ENCODE peak calls at places on chromosomes 1 and 21, in eight cellular contexts. Z is GM12865, S is astrocyte, W is AG04450, U is cardiac fibroblast, A is pancreas, T is SJSA1, I is lower leg skin. B is an unnamed sample.

GRCh38 chr1:25799758-25800537 is at the start of gene SELENON:
- DNase-seq in Z (no peak), S (peak; percentile 48), W (no peak), U (no peak), A (peak; percentile 73), T (peak; percentile 51), I (no peak), B (peak; percentile 42)

GRCh38 chr1:115838426-115838804 is 2.5 kb downstream of the NHLH2 start:
- DNase-seq in Z (no peak), S (no peak), W (no peak), U (no peak), A (no peak), T (no peak), I (no peak), B (no peak)

GRCh38 chr1:18703041-18703621 is 72.5 kb downstream of the PAX7 start:
- DNase-seq in Z (no peak), S (no peak), W (no peak), U (no peak), A (no peak), T (no peak), I (no peak), B (no peak)

GRCh38 chr1:192448026-192448578 is 127.5 kb upstream of the RGS1 start:
- DNase-seq in Z (no peak), S (peak; percentile 38), W (no peak), U (no peak), A (no peak), T (no peak), I (no peak), B (no peak)

GRCh38 chr1:155463865-155464264 is 98.7 kb downstream of the ASH1L start:
- DNase-seq in Z (peak; percentile 23), S (peak; percentile 83), W (peak; percentile 47), U (peak; percentile 95), A (no peak), T (peak; percentile 65), I (no peak), B (peak; percentile 95)

GRCh38 chr1:35439626-35440025 is 117.6 kb downstream of the KIAA0319L start:
- DNase-seq in Z (no peak), S (no peak), W (no peak), U (no peak), A (no peak), T (no peak), I (no peak), B (no peak)

GRCh38 chr1:184802739-184803492 is 48.3 kb upstream of the EDEM3 start:
- DNase-seq in Z (peak; percentile 33), S (peak; percentile 9), W (peak; percentile 23), U (peak; percentile 36), A (no peak), T (no peak), I (no peak), B (peak; percentile 48)

GRCh38 chr1:100543640-100544039 is 5.7 kb downstream of the GPR88 start:
- DNase-seq in Z (peak; percentile 62), S (no peak), W (no peak), U (peak; percentile 15), A (no peak), T (no peak), I (no peak), B (no peak)

GRCh38 chr1:5576111-5577065 is 415.8 kb downstream of the NPHP4 start:
- DNase-seq in Z (no peak), S (no peak), W (no peak), U (no peak), A (no peak), T (no peak), I (no peak), B (no peak)

GRCh38 chr1:223724376-223724775 is 12.0 kb downstream of the CAPN2 start:
- DNase-seq in Z (no peak), S (no peak), W (no peak), U (no peak), A (no peak), T (peak; percentile 74), I (no peak), B (no peak)

GRCh38 chr1:167472729-167473529 is 45.4 kb downstream of the CD247 start:
- DNase-seq in Z (no peak), S (no peak), W (no peak), U (no peak), A (no peak), T (no peak), I (no peak), B (no peak)

GRCh38 chr1:978069-978834 is 3.6 kb downstream of the PERM1 start:
- DNase-seq in Z (no peak), S (no peak), W (no peak), U (no peak), A (peak; percentile 42), T (no peak), I (no peak), B (no peak)

GRCh38 chr21:36188081-36188681 is 31.6 kb downstream of the DOP1B start:
- DNase-seq in Z (no peak), S (no peak), W (no peak), U (no peak), A (peak; percentile 69), T (no peak), I (peak; percentile 32), B (no peak)

GRCh38 chr1:222010306-222010705 is 268.4 kb upstream of the DUSP10 start:
- DNase-seq in Z (no peak), S (no peak), W (no peak), U (no peak), A (no peak), T (no peak), I (no peak), B (no peak)

DNA sequence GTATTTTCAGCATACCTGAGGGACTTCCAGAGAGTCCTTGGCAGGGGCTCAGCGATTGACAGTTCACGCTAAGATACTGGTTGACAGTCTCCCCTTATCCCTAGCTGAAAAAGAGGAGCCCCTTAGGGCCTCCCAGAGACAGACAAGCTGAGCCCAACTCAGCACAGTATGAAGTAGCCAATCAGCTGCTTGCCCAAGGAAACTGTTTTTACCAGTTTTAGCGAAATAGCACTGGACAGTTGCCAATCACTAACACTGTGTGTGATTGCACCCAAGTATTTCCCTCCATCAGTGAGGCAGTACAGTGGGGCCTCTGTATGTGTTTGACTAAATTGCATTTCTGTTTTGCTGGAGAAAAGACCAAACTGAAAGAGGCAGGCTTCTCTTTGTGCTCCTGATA is 27.0 kb downstream of the KHDRBS1 start:
- DNase-seq in Z (no peak), S (no peak), W (no peak), U (no peak), A (no peak), T (no peak), I (no peak), B (no peak)
- H3K4me3 ChIP-seq in Z (no peak overlapping the region), S (no peak overlapping the region), W (no peak overlapping the region), U (no peak overlapping the region), A (no peak overlapping the region), T (no peak overlapping the region), I (no peak overlapping the region), B (no peak overlapping the region)

GRCh38 chr1:29157269-29157601 is 24.5 kb downstream of the SRSF4 start:
- DNase-seq in Z (no peak), S (no peak), W (no peak), U (no peak), A (no peak), T (no peak), I (no peak), B (no peak)

GRCh38 chr1:29162476-29163138 is 19.1 kb downstream of the SRSF4 start:
- DNase-seq in Z (no peak), S (peak; percentile 29), W (no peak), U (peak; percentile 42), A (no peak), T (no peak), I (no peak), B (peak; percentile 47)

GRCh38 chr1:29156543-29157268 is 25.0 kb downstream of the SRSF4 start:
- DNase-seq in Z (no peak), S (peak; percentile 34), W (no peak), U (peak; percentile 35), A (no peak), T (no peak), I (no peak), B (peak; percentile 48)

GRCh38 chr1:29161977-29162376 is 19.7 kb downstream of the SRSF4 start:
- DNase-seq in Z (no peak), S (no peak), W (no peak), U (no peak), A (no peak), T (no peak), I (no peak), B (no peak)

GRCh38 chr1:29159773-29160172 is 21.9 kb downstream of the SRSF4 start:
- DNase-seq in Z (no peak), S (no peak), W (no peak), U (no peak), A (no peak), T (no peak), I (no peak), B (no peak)
- H3K4me3 ChIP-seq in Z (no peak overlapping the region), S (no peak overlapping the region), W (no peak overlapping the region), U (no peak overlapping the region), A (no peak overlapping the region), T (no peak overlapping the region), I (no peak overlapping the region), B (no peak overlapping the region)

GRCh38 chr1:215891266-215891665 is 324.2 kb downstream of the KCTD3 start:
- DNase-seq in Z (peak; percentile 8), S (no peak), W (no peak), U (no peak), A (no peak), T (no peak), I (no peak), B (no peak)
- H3K4me3 ChIP-seq in Z (no peak overlapping the region), S (no peak overlapping the region), W (no peak overlapping the region), U (no peak overlapping the region), A (no peak overlapping the region), T (no peak overlapping the region), I (no peak overlapping the region), B (no peak overlapping the region)

DNA sequence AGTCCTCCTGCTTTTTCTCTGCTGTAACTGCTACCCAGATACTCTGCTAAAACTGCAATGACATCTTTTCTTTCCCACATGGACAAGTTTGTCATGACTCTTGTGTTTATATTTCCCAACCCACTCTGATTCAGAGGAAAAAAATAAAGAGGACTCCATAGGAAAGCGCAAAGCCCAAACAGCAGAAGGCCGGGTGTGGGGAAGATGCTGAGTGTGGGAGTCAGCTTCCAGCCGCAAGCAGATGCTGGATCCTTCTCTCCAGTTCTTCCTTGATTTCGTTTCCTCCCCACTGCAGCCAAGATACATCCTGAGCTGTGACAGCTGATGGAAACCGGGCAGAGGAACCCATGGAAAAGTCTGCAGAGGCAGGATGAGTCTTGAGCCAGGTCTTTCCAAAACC is 498.2 kb downstream of the PLPP3 start:
- DNase-seq in Z (no peak), S (no peak), W (peak; percentile 79), U (peak; percentile 82), A (no peak), T (no peak), I (no peak), B (peak; percentile 82)
- H3K4me3 ChIP-seq in Z (no peak overlapping the region), S (no peak overlapping the region), W (peak overlapping the region; percentile 29), U (no peak overlapping the region), A (no peak overlapping the region), T (no peak overlapping the region), I (no peak overlapping the region), B (peak overlapping the region; percentile 11)

DNA sequence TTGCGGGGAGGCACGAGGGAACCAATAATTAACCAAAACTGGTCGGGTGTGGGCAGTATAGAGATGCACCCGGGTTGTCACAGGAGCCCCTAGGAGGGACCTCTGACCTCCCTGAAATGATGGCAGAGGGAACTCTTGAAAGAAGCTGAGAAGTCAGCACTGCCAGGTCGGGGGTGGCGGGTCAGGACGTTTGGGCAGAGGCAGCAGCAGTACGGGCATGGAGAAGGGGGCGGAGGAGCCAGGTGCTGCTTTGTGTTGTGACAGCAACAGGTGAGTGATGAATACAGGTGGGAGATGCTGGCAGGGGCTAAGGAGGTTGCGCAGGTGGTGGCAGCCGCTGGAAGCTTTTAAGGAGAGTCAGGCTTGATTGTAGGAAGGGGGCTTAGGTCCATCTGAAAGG is 11.7 kb downstream of the TNFRSF1B start:
- DNase-seq in Z (no peak), S (no peak), W (no peak), U (no peak), A (no peak), T (no peak), I (no peak), B (no peak)
- H3K4me3 ChIP-seq in Z (no peak overlapping the region), S (no peak overlapping the region), W (no peak overlapping the region), U (no peak overlapping the region), A (no peak overlapping the region), T (no peak overlapping the region), I (no peak overlapping the region), B (no peak overlapping the region)

B was measured in fibroblast of the aortic adventitia.